ENCODE peak calls at places on chromosomes 4 and X, in seven cellular contexts. N is suprapubic skin; S is activated CD8-positive, alpha-beta T cell treated with anti-CD3 and anti-CD28 coated beads, Interleukin-2, amount 10 ng/mL, durations not matched to agents 7 days and 5 days; Y is naive thymus-derived CD8-positive, alpha-beta T cell; W is fibroblast of the aortic adventitia; F is GM18507; C is keratinocyte. T is an unnamed sample.

GRCh38 chr4:17934286-17934685 is 87.3 kb downstream of the LCORL start:
- DNase-seq in N (no peak), Y (no peak), C (no peak), S (no peak), F (no peak), W (peak), T (peak)

GRCh38 chrX:14027031-14027430 is 2.7 kb downstream of the GEMIN8 start:
- DNase-seq in C (peak), W (no peak), S (peak), N (no peak), F (no peak), Y (no peak), T (peak)

GRCh38 chr4:111678466-111678865 is 466.8 kb upstream of the FAM241A start:
- DNase-seq in F (no peak), W (peak), N (no peak), Y (no peak), S (no peak), C (no peak), T (peak)

GRCh38 chrX:118373538-118373937 is 27.6 kb downstream of the WDR44 start:
- DNase-seq in Y (no peak), F (no peak), S (no peak), C (no peak), W (no peak), N (no peak), T (no peak)

GRCh38 chrX:2867191-2867590 is 38.5 kb downstream of the GYG2 start:
- DNase-seq in W (no peak), S (no peak), F (no peak), N (no peak), C (no peak), Y (no peak), T (no peak)

GRCh38 chr4:74964311-74964710 is 31.4 kb downstream of the PARM1 start:
- DNase-seq in N (no peak), Y (no peak), S (no peak), C (no peak), W (no peak), F (no peak), T (no peak)

GRCh38 chr4:150769235-150769634 is 187.3 kb downstream of the MAB21L2 start:
- DNase-seq in C (no peak), W (peak), S (no peak), Y (no peak), F (no peak), N (no peak), T (peak)

GRCh38 chr4:148415500-148415899 is 26.7 kb downstream of the NR3C2 start:
- DNase-seq in C (no peak), S (no peak), F (no peak), W (peak), Y (no peak), N (no peak), T (peak)

GRCh38 chr4:171812377-171813194 is 618 bp upstream of the GALNTL6 start:
- DNase-seq in C (no peak), S (no peak), Y (no peak), F (no peak), W (no peak), N (no peak), T (no peak)

GRCh38 chr4:95249402-95250043 is 299.2 kb downstream of the UNC5C start:
- DNase-seq in Y (no peak), C (no peak), W (no peak), S (no peak), N (no peak), F (no peak), T (no peak)

GRCh38 chrX:116409224-116409623 is 27.2 kb upstream of the SLC6A14 start:
- DNase-seq in W (no peak), C (no peak), S (no peak), N (no peak), Y (no peak), F (no peak), T (no peak)

GRCh38 chrX:72382199-72382590 is 76.5 kb upstream of the CITED1 start:
- DNase-seq in C (no peak), N (no peak), S (no peak), F (no peak), W (peak), Y (no peak), T (no peak)

GRCh38 chrX:48648299-48648698 is 35.3 kb upstream of the WAS start:
- DNase-seq in W (peak), N (no peak), F (no peak), C (no peak), Y (peak), S (peak), T (peak)

GRCh38 chrX:103774070-103774642 is 2.5 kb upstream of the PLP1 start:
- DNase-seq in C (no peak), W (peak), Y (no peak), N (no peak), S (no peak), F (no peak), T (peak)

GRCh38 chr4:45453258-45453841 is 670.5 kb downstream of the GABRG1 start:
- DNase-seq in S (no peak), N (no peak), W (no peak), C (no peak), Y (no peak), F (no peak), T (no peak)

GRCh38 chrX:154444001-154444754 is at the start of gene FAM50A:
- DNase-seq in F (peak), N (peak), Y (peak), S (peak), W (peak), C (no peak), T (peak)

GRCh38 chr4:146545102-146545501 is 23.4 kb upstream of the SLC10A7 start:
- DNase-seq in N (no peak), C (no peak), S (no peak), F (no peak), W (peak), Y (no peak), T (peak)

GRCh38 chr4:74123065-74123728 is 24.2 kb upstream of the CXCL2 start:
- DNase-seq in W (peak), Y (no peak), C (no peak), S (no peak), F (no peak), N (no peak), T (peak)

GRCh38 chr4:48681856-48682255 is 98.2 kb downstream of the FRYL start:
- DNase-seq in N (no peak), S (peak), C (no peak), W (peak), Y (no peak), F (no peak), T (peak)

GRCh38 chr4:150173854-150174398 is 95.7 kb downstream of the DCLK2 start:
- DNase-seq in W (no peak), S (no peak), Y (no peak), F (no peak), N (no peak), C (no peak), T (no peak)

GRCh38 chr4:124754671-124755070 is 42.1 kb upstream of the ANKRD50 start:
- DNase-seq in W (no peak), C (no peak), F (no peak), Y (no peak), S (no peak), N (no peak), T (peak)

GRCh38 chrX:152897216-152898144 is at the start of gene ZNF185:
- DNase-seq in S (no peak), N (no peak), F (no peak), Y (no peak), W (no peak), C (no peak), T (no peak)

GRCh38 chrX:106613277-106613676 is 1.5 kb downstream of the RADX start:
- DNase-seq in C (no peak), F (no peak), S (no peak), Y (no peak), N (no peak), W (no peak), T (no peak)

GRCh38 chr4:16264798-16265197 is 38.5 kb upstream of the TAPT1 start:
- DNase-seq in F (no peak), N (no peak), S (no peak), Y (no peak), W (peak), C (no peak), T (peak)

GRCh38 chr4:140557831-140558435 is 10.8 kb downstream of the UCP1 start:
- DNase-seq in F (no peak), S (no peak), W (no peak), Y (no peak), C (no peak), N (no peak), T (peak)

GRCh38 chrX:136065044-136065671 is 79.9 kb downstream of the SLC9A6 start:
- DNase-seq in N (no peak), S (peak), W (peak), Y (peak), C (no peak), F (no peak), T (peak)

GRCh38 chr4:149885896-149886295 is 70.3 kb upstream of the IQCM start:
- DNase-seq in N (no peak), Y (no peak), C (no peak), F (no peak), W (peak), S (no peak), T (peak)

GRCh38 chr4:78057600-78058560 is 757 bp downstream of the FRAS1 start:
- DNase-seq in F (no peak), S (peak), C (no peak), Y (no peak), N (peak), W (peak), T (peak)

GRCh38 chr4:183823394-183823793 is 81.7 kb upstream of the STOX2 start:
- DNase-seq in N (no peak), W (peak), C (no peak), Y (no peak), S (no peak), F (no peak), T (peak)

GRCh38 chrX:43333543-43333942 is 322.6 kb upstream of the MAOA start:
- DNase-seq in F (no peak), W (no peak), C (no peak), N (no peak), Y (no peak), S (no peak), T (no peak)

GRCh38 chr4:5772528-5773270 is 61.7 kb downstream of the EVC start:
- DNase-seq in C (no peak), N (peak), F (no peak), Y (no peak), W (no peak), S (no peak), T (no peak)

GRCh38 chrX:39669668-39670067 is 428.1 kb downstream of the BCOR start:
- DNase-seq in W (no peak), C (no peak), F (no peak), N (no peak), S (no peak), Y (no peak), T (no peak)

GRCh38 chr4:117811731-117812130 is 222.6 kb upstream of the NDST3 start:
- DNase-seq in Y (no peak), W (no peak), N (no peak), F (no peak), S (no peak), C (no peak), T (no peak)

T was measured in IMR-90.